ENCODE peak calls at places on chromosomes 16 and 17, in ten cellular contexts. One of them, this sample, is unnamed. For H3K4me1, the result is how much of the 10 kb centered on the place peaks cover.

GRCh38 chr16:23803591-23804123 is 32.1 kb upstream of the PRKCB start:
- DNase-seq in Peyer's patch: peak
- DNase-seq in colonic mucosa: peak
- DNase-seq in effector memory CD4-positive, alpha-beta T cell: peak
- DNase-seq in lung: peak
- DNase-seq in small intestine: peak
- DNase-seq in thyroid gland: peak
- DNase-seq in CD4-positive, CD25-positive, alpha-beta regulatory T cell: peak
- DNase-seq in stomach: peak
- DNase-seq in HCT116: peak
- DNase-seq in this sample: peak

GRCh38 chr16:75305364-75306101 is 54.1 kb upstream of the BCAR1 start:
- DNase-seq in Peyer's patch: peak
- DNase-seq in colonic mucosa: peak
- DNase-seq in effector memory CD4-positive, alpha-beta T cell: no peak
- DNase-seq in lung: peak
- DNase-seq in small intestine: peak
- DNase-seq in thyroid gland: peak
- DNase-seq in CD4-positive, CD25-positive, alpha-beta regulatory T cell: no peak
- DNase-seq in stomach: peak
- DNase-seq in HCT116: peak
- DNase-seq in this sample: peak

GRCh38 chr17:41792835-41793748 is 6.6 kb upstream of the JUP start:
- DNase-seq in Peyer's patch: peak
- DNase-seq in colonic mucosa: peak
- DNase-seq in effector memory CD4-positive, alpha-beta T cell: no peak
- DNase-seq in lung: peak
- DNase-seq in small intestine: peak
- DNase-seq in thyroid gland: peak
- DNase-seq in CD4-positive, CD25-positive, alpha-beta regulatory T cell: no peak
- DNase-seq in stomach: peak
- DNase-seq in HCT116: peak
- DNase-seq in this sample: peak

GRCh38 chr17:8226536-8227237 is 16.3 kb upstream of the AURKB start:
- DNase-seq in Peyer's patch: peak
- DNase-seq in colonic mucosa: peak
- DNase-seq in effector memory CD4-positive, alpha-beta T cell: no peak
- DNase-seq in lung: peak
- DNase-seq in small intestine: peak
- DNase-seq in thyroid gland: peak
- DNase-seq in CD4-positive, CD25-positive, alpha-beta regulatory T cell: no peak
- DNase-seq in stomach: peak
- DNase-seq in HCT116: peak
- DNase-seq in this sample: peak

GRCh38 chr16:69924777-69925191 is 26.4 kb upstream of the CLEC18A start:
- DNase-seq in Peyer's patch: no peak
- DNase-seq in colonic mucosa: no peak
- DNase-seq in effector memory CD4-positive, alpha-beta T cell: no peak
- DNase-seq in lung: no peak
- DNase-seq in small intestine: no peak
- DNase-seq in thyroid gland: no peak
- DNase-seq in CD4-positive, CD25-positive, alpha-beta regulatory T cell: no peak
- DNase-seq in stomach: no peak
- DNase-seq in HCT116: no peak
- DNase-seq in this sample: peak

GRCh38 chr16:86604436-86605220 is 26.3 kb downstream of the FOXL1 start:
- DNase-seq in Peyer's patch: no peak
- DNase-seq in colonic mucosa: no peak
- DNase-seq in effector memory CD4-positive, alpha-beta T cell: peak
- DNase-seq in lung: no peak
- DNase-seq in small intestine: peak
- DNase-seq in thyroid gland: no peak
- DNase-seq in CD4-positive, CD25-positive, alpha-beta regulatory T cell: peak
- DNase-seq in stomach: no peak
- DNase-seq in HCT116: no peak
- DNase-seq in this sample: no peak

GRCh38 chr16:2511128-2511785 is 2.5 kb upstream of the ATP6V0C start:
- DNase-seq in Peyer's patch: no peak
- DNase-seq in colonic mucosa: peak
- DNase-seq in effector memory CD4-positive, alpha-beta T cell: no peak
- DNase-seq in lung: peak
- DNase-seq in small intestine: no peak
- DNase-seq in thyroid gland: peak
- DNase-seq in CD4-positive, CD25-positive, alpha-beta regulatory T cell: no peak
- DNase-seq in stomach: peak
- DNase-seq in HCT116: no peak
- DNase-seq in this sample: no peak

GRCh38 chr16:50741225-50741807 is 570 bp upstream of the CYLD start:
- DNase-seq in Peyer's patch: no peak
- DNase-seq in colonic mucosa: peak
- DNase-seq in effector memory CD4-positive, alpha-beta T cell: no peak
- DNase-seq in lung: no peak
- DNase-seq in small intestine: no peak
- DNase-seq in thyroid gland: peak
- DNase-seq in CD4-positive, CD25-positive, alpha-beta regulatory T cell: no peak
- DNase-seq in stomach: no peak
- DNase-seq in HCT116: no peak
- DNase-seq in this sample: no peak

GRCh38 chr17:18992454-18993130 is 12.0 kb downstream of the FAM83G start:
- DNase-seq in Peyer's patch: no peak
- DNase-seq in colonic mucosa: no peak
- DNase-seq in effector memory CD4-positive, alpha-beta T cell: peak
- DNase-seq in lung: peak
- DNase-seq in small intestine: no peak
- DNase-seq in thyroid gland: peak
- DNase-seq in CD4-positive, CD25-positive, alpha-beta regulatory T cell: no peak
- DNase-seq in stomach: no peak
- DNase-seq in HCT116: no peak
- DNase-seq in this sample: no peak

GRCh38 chr17:28549274-28550132 is 2.9 kb downstream of the UNC119 start:
- DNase-seq in Peyer's patch: peak
- DNase-seq in colonic mucosa: no peak
- DNase-seq in effector memory CD4-positive, alpha-beta T cell: peak
- DNase-seq in lung: no peak
- DNase-seq in small intestine: no peak
- DNase-seq in thyroid gland: no peak
- DNase-seq in CD4-positive, CD25-positive, alpha-beta regulatory T cell: peak
- DNase-seq in stomach: no peak
- DNase-seq in HCT116: no peak
- DNase-seq in this sample: no peak

GRCh38 chr17:75639327-75639726 is 6.1 kb downstream of the SMIM5 start:
- DNase-seq in Peyer's patch: no peak
- DNase-seq in colonic mucosa: no peak
- DNase-seq in effector memory CD4-positive, alpha-beta T cell: no peak
- DNase-seq in lung: no peak
- DNase-seq in small intestine: no peak
- DNase-seq in thyroid gland: peak
- DNase-seq in CD4-positive, CD25-positive, alpha-beta regulatory T cell: no peak
- DNase-seq in stomach: no peak
- DNase-seq in HCT116: no peak
- DNase-seq in this sample: no peak
- H3K4me1 ChIP-seq in Peyer's patch: under half
- H3K4me1 ChIP-seq in colonic mucosa: under half
- H3K4me1 ChIP-seq in effector memory CD4-positive, alpha-beta T cell: under half
- H3K4me1 ChIP-seq in lung: under half
- H3K4me1 ChIP-seq in small intestine: under half
- H3K4me1 ChIP-seq in thyroid gland: half or more
- H3K4me1 ChIP-seq in CD4-positive, CD25-positive, alpha-beta regulatory T cell: under half
- H3K4me1 ChIP-seq in stomach: half or more
- H3K4me1 ChIP-seq in HCT116: under half
- H3K4me1 ChIP-seq in this sample: under half

GRCh38 chr17:57608369-57609124 is 136.6 kb downstream of the CCDC182 start:
- DNase-seq in Peyer's patch: no peak
- DNase-seq in colonic mucosa: no peak
- DNase-seq in effector memory CD4-positive, alpha-beta T cell: no peak
- DNase-seq in lung: no peak
- DNase-seq in small intestine: no peak
- DNase-seq in thyroid gland: no peak
- DNase-seq in CD4-positive, CD25-positive, alpha-beta regulatory T cell: no peak
- DNase-seq in stomach: no peak
- DNase-seq in HCT116: no peak
- DNase-seq in this sample: no peak

GRCh38 chr17:57605734-57606105 is 139.4 kb downstream of the CCDC182 start:
- DNase-seq in Peyer's patch: no peak
- DNase-seq in colonic mucosa: no peak
- DNase-seq in effector memory CD4-positive, alpha-beta T cell: no peak
- DNase-seq in lung: no peak
- DNase-seq in small intestine: no peak
- DNase-seq in thyroid gland: no peak
- DNase-seq in CD4-positive, CD25-positive, alpha-beta regulatory T cell: no peak
- DNase-seq in stomach: no peak
- DNase-seq in HCT116: no peak
- DNase-seq in this sample: no peak

GRCh38 chr17:57606111-57606875 is 138.8 kb downstream of the CCDC182 start:
- DNase-seq in Peyer's patch: no peak
- DNase-seq in colonic mucosa: no peak
- DNase-seq in effector memory CD4-positive, alpha-beta T cell: no peak
- DNase-seq in lung: no peak
- DNase-seq in small intestine: no peak
- DNase-seq in thyroid gland: no peak
- DNase-seq in CD4-positive, CD25-positive, alpha-beta regulatory T cell: no peak
- DNase-seq in stomach: no peak
- DNase-seq in HCT116: no peak
- DNase-seq in this sample: no peak

GRCh38 chr17:57609125-57609877 is 135.8 kb downstream of the CCDC182 start:
- DNase-seq in Peyer's patch: no peak
- DNase-seq in colonic mucosa: no peak
- DNase-seq in effector memory CD4-positive, alpha-beta T cell: no peak
- DNase-seq in lung: no peak
- DNase-seq in small intestine: no peak
- DNase-seq in thyroid gland: no peak
- DNase-seq in CD4-positive, CD25-positive, alpha-beta regulatory T cell: no peak
- DNase-seq in stomach: no peak
- DNase-seq in HCT116: no peak
- DNase-seq in this sample: no peak

GRCh38 chr17:57607553-57608120 is 137.5 kb downstream of the CCDC182 start:
- DNase-seq in Peyer's patch: no peak
- DNase-seq in colonic mucosa: no peak
- DNase-seq in effector memory CD4-positive, alpha-beta T cell: no peak
- DNase-seq in lung: no peak
- DNase-seq in small intestine: no peak
- DNase-seq in thyroid gland: no peak
- DNase-seq in CD4-positive, CD25-positive, alpha-beta regulatory T cell: no peak
- DNase-seq in stomach: no peak
- DNase-seq in HCT116: no peak
- DNase-seq in this sample: no peak
- H3K27ac ChIP-seq in Peyer's patch: no peak
- H3K27ac ChIP-seq in colonic mucosa: no peak
- H3K27ac ChIP-seq in effector memory CD4-positive, alpha-beta T cell: no peak
- H3K27ac ChIP-seq in lung: no peak
- H3K27ac ChIP-seq in small intestine: no peak
- H3K27ac ChIP-seq in thyroid gland: no peak
- H3K27ac ChIP-seq in CD4-positive, CD25-positive, alpha-beta regulatory T cell: no peak
- H3K27ac ChIP-seq in stomach: no peak
- H3K27ac ChIP-seq in HCT116: no peak
- H3K27ac ChIP-seq in this sample: no peak

GRCh38 chr16:17143546-17144419 is 327.0 kb downstream of the XYLT1 start:
- DNase-seq in Peyer's patch: no peak
- DNase-seq in colonic mucosa: no peak
- DNase-seq in effector memory CD4-positive, alpha-beta T cell: no peak
- DNase-seq in lung: no peak
- DNase-seq in small intestine: no peak
- DNase-seq in thyroid gland: no peak
- DNase-seq in CD4-positive, CD25-positive, alpha-beta regulatory T cell: no peak
- DNase-seq in stomach: no peak
- DNase-seq in HCT116: no peak
- DNase-seq in this sample: no peak

GRCh38 chr16:17149904-17150483 is 320.8 kb downstream of the XYLT1 start:
- DNase-seq in Peyer's patch: no peak
- DNase-seq in colonic mucosa: no peak
- DNase-seq in effector memory CD4-positive, alpha-beta T cell: no peak
- DNase-seq in lung: no peak
- DNase-seq in small intestine: no peak
- DNase-seq in thyroid gland: no peak
- DNase-seq in CD4-positive, CD25-positive, alpha-beta regulatory T cell: no peak
- DNase-seq in stomach: no peak
- DNase-seq in HCT116: no peak
- DNase-seq in this sample: no peak

GRCh38 chr16:17147942-17148341 is 322.8 kb downstream of the XYLT1 start:
- DNase-seq in Peyer's patch: no peak
- DNase-seq in colonic mucosa: no peak
- DNase-seq in effector memory CD4-positive, alpha-beta T cell: no peak
- DNase-seq in lung: no peak
- DNase-seq in small intestine: no peak
- DNase-seq in thyroid gland: no peak
- DNase-seq in CD4-positive, CD25-positive, alpha-beta regulatory T cell: no peak
- DNase-seq in stomach: no peak
- DNase-seq in HCT116: no peak
- DNase-seq in this sample: no peak

GRCh38 chr16:17144431-17144830 is 326.3 kb downstream of the XYLT1 start:
- DNase-seq in Peyer's patch: no peak
- DNase-seq in colonic mucosa: no peak
- DNase-seq in effector memory CD4-positive, alpha-beta T cell: no peak
- DNase-seq in lung: no peak
- DNase-seq in small intestine: no peak
- DNase-seq in thyroid gland: no peak
- DNase-seq in CD4-positive, CD25-positive, alpha-beta regulatory T cell: no peak
- DNase-seq in stomach: no peak
- DNase-seq in HCT116: no peak
- DNase-seq in this sample: no peak

DNA sequence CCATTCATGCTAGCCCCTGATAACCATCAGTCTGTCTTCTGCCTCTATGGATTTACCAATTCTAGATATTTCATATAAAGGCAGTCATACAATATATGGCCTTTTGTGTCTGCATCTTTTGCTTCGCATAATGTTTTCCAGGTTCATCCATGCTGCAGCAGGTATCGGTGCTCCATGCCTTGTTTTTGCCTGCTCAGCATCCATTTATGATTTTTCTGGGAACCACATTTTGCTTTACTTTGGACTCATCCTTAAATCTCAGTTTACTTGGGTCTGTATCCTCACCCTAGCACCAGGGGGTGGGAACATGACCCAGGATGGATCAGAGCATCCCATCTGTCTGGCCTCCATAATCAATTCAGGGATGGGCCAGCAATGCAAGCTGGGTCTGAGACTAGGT is 325.7 kb downstream of the XYLT1 start:
- DNase-seq in Peyer's patch: no peak
- DNase-seq in colonic mucosa: no peak
- DNase-seq in effector memory CD4-positive, alpha-beta T cell: no peak
- DNase-seq in lung: no peak
- DNase-seq in small intestine: no peak
- DNase-seq in thyroid gland: no peak
- DNase-seq in CD4-positive, CD25-positive, alpha-beta regulatory T cell: no peak
- DNase-seq in stomach: no peak
- DNase-seq in HCT116: no peak
- DNase-seq in this sample: no peak
- H3K4me1 ChIP-seq in Peyer's patch: under half
- H3K4me1 ChIP-seq in colonic mucosa: under half
- H3K4me1 ChIP-seq in effector memory CD4-positive, alpha-beta T cell: under half
- H3K4me1 ChIP-seq in lung: under half
- H3K4me1 ChIP-seq in small intestine: under half
- H3K4me1 ChIP-seq in thyroid gland: under half
- H3K4me1 ChIP-seq in CD4-positive, CD25-positive, alpha-beta regulatory T cell: under half
- H3K4me1 ChIP-seq in stomach: under half
- H3K4me1 ChIP-seq in HCT116: under half
- H3K4me1 ChIP-seq in this sample: under half

DNA sequence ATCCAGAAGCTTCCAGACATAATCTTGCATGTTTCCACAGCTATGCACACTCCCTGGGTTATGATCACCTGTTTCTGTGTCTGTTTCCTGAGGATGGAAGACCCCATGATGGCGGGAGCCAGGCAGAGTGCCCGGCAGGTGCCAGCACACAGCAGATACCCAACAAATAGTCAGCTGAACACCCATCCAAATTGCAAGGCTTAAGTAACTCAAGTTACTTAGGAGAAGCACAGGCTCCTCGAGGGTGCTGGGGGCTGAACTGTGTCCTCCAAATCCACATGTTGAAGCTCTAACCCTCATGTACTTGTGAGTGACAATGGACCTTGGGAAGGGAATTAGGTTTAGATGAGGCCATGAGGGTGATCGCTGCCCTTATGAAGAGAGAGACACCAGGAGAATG is 79.5 kb upstream of the DOC2B start:
- DNase-seq in Peyer's patch: peak
- DNase-seq in colonic mucosa: no peak
- DNase-seq in effector memory CD4-positive, alpha-beta T cell: no peak
- DNase-seq in lung: no peak
- DNase-seq in small intestine: no peak
- DNase-seq in thyroid gland: no peak
- DNase-seq in CD4-positive, CD25-positive, alpha-beta regulatory T cell: no peak
- DNase-seq in stomach: no peak
- DNase-seq in HCT116: no peak
- DNase-seq in this sample: no peak
- H3K27ac ChIP-seq in Peyer's patch: no peak
- H3K27ac ChIP-seq in colonic mucosa: no peak
- H3K27ac ChIP-seq in effector memory CD4-positive, alpha-beta T cell: no peak
- H3K27ac ChIP-seq in lung: no peak
- H3K27ac ChIP-seq in small intestine: no peak
- H3K27ac ChIP-seq in thyroid gland: no peak
- H3K27ac ChIP-seq in CD4-positive, CD25-positive, alpha-beta regulatory T cell: no peak
- H3K27ac ChIP-seq in stomach: no peak
- H3K27ac ChIP-seq in HCT116: no peak
- H3K27ac ChIP-seq in this sample: no peak